ENCODE peak calls at places on chromosomes 6 and 20, in four cellular contexts. A, Y, E and Z are unnamed samples.

GRCh38 chr6:45474376-45474775 is 96.6 kb upstream of the SUPT3H start:
- DNase-seq in Y (no peak), A (no peak), E (no peak), Z (no peak)

GRCh38 chr20:32128167-32128566 is 18.7 kb downstream of the TM9SF4 start:
- DNase-seq in A (no peak), Y (no peak), E (no peak), Z (no peak)

GRCh38 chr6:102582569-102582968 is 1189.1 kb downstream of the GRIK2 start:
- DNase-seq in Y (no peak), A (no peak), E (no peak), Z (no peak)

GRCh38 chr20:38674178-38675133 is 49.8 kb upstream of the SLC32A1 start:
- DNase-seq in E (no peak), Y (peak; percentile 13), A (peak; percentile 71), Z (peak; percentile 57)

GRCh38 chr6:44800171-44800671 is 412.7 kb downstream of the CDC5L start:
- DNase-seq in Y (no peak), E (no peak), A (peak; percentile 65), Z (no peak)

GRCh38 chr6:87071683-87072082 is 23.2 kb downstream of the CGA start:
- DNase-seq in E (no peak), Y (no peak), A (no peak), Z (no peak)

GRCh38 chr20:62652051-62652893 is 10.0 kb downstream of the SLCO4A1 start:
- DNase-seq in Y (peak; percentile 95), A (peak; percentile 97), E (peak; percentile 96), Z (peak; percentile 97)

GRCh38 chr6:130018292-130018829 is at the start of gene L3MBTL3:
- DNase-seq in E (peak; percentile 87), Y (peak; percentile 84), A (peak; percentile 95), Z (peak; percentile 96)

GRCh38 chr6:143426025-143426424 is 24.5 kb downstream of the ADAT2 start:
- DNase-seq in Y (no peak), E (no peak), A (no peak), Z (no peak)

GRCh38 chr6:151661928-151662327 is 145.6 kb upstream of the ESR1 start:
- DNase-seq in A (no peak), E (no peak), Y (no peak), Z (no peak)

GRCh38 chr20:4167261-4168004 is 152.1 kb upstream of the RNF24 start:
- DNase-seq in E (no peak), A (no peak), Y (no peak), Z (peak; percentile 64)

GRCh38 chr6:163565140-163565539 is 150.6 kb downstream of the QKI start:
- DNase-seq in E (no peak), Y (no peak), A (no peak), Z (no peak)

GRCh38 chr6:75098709-75099108 is 107.1 kb downstream of the COL12A1 start:
- DNase-seq in A (peak; percentile 95), E (peak; percentile 88), Y (peak; percentile 74), Z (peak; percentile 74)

GRCh38 chr6:100342830-100343229 is 121.9 kb downstream of the SIM1 start:
- DNase-seq in Y (no peak), E (no peak), A (peak; percentile 42), Z (no peak)

GRCh38 chr6:168711666-168712300 is 270.8 kb downstream of the SMOC2 start:
- DNase-seq in A (no peak), E (no peak), Y (no peak), Z (no peak)

GRCh38 chr20:18739785-18740184 is 73.8 kb upstream of the SCP2D1 start:
- DNase-seq in Y (no peak), E (peak; percentile 95), A (peak; percentile 72), Z (peak; percentile 62)

GRCh38 chr20:41038149-41038877 is 9.7 kb downstream of the TOP1 start:
- DNase-seq in A (no peak), Y (no peak), E (no peak), Z (no peak)
- H3K4me1 ChIP-seq in A (peaks cover 17% of the 10 kb centered on the region), Y (peaks cover 12% of the 10 kb centered on the region), E (no peaks in the 10 kb centered on the region), Z (peaks cover 9% of the 10 kb centered on the region)

DNA sequence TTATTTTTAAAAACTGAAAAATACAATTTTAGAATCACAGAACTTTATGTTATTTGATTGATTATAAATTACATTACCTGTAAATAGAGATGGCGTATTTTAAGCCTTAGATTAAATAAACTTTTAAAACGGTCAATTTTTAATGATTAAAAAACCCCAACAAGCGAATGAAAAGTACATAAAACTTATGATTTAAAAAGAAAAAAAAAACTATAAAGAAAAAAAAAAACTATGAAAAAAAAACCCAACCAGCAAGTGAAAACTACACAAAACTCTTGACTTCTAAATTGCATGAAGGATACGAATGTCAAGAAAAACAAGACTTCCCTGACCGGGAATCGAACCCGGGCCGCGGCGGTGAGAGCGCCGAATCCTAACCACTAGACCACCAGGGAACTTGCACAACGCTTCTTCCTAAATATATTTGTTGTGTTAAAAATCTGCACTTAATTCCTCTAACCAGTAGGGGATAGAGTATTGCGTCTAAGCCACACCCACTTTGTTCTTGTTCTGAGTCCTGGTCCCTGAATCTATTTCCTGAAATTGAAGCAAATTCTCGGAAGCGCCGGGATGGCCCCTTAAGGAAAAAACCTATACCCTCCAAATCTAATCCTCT is 10.7 kb upstream of the NCOA7 start:
- DNase-seq in A (peak; percentile 97), E (peak; percentile 87), Y (peak; percentile 88), Z (peak; percentile 91)
- H3K4me1 ChIP-seq in A (peaks cover 21% of the 10 kb centered on the region), E (peaks cover 5% of the 10 kb centered on the region), Y (no peaks in the 10 kb centered on the region), Z (no peaks in the 10 kb centered on the region)

DNA sequence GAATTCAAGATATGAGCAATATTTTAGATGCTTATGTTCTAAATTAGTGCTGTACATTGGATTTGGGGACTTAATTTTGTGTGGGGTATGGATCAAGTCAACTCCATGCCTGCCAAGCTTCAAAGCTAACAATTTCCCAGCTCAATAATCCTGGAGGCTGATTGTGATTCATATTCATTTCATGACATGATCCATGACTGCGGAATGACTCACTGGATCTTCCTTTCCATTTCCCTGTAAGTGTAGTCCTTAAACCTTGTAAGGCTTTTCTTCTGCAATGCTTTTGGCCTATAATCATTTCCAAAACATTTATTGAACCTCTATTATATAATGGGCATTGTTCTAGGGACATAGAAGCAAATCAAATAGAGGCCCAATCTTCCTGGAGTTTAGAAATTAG is 44.8 kb upstream of the CCN2 start:
- DNase-seq in A (peak; percentile 79), Y (no peak), E (no peak), Z (no peak)
- H3K4me1 ChIP-seq in A (peaks cover 12% of the 10 kb centered on the region), Y (no peaks in the 10 kb centered on the region), E (peaks cover 4% of the 10 kb centered on the region), Z (peaks cover 4% of the 10 kb centered on the region)

GRCh38 chr6:80545323-80545722 is 438.9 kb downstream of the BCKDHB start:
- DNase-seq in Y (no peak), E (no peak), A (no peak), Z (no peak)

GRCh38 chr6:80541886-80542285 is 435.4 kb downstream of the BCKDHB start:
- DNase-seq in A (no peak), E (no peak), Y (no peak), Z (no peak)

GRCh38 chr6:80543598-80544181 is 437.2 kb downstream of the BCKDHB start:
- DNase-seq in A (peak; percentile 65), E (no peak), Y (no peak), Z (no peak)

GRCh38 chr6:80543151-80543550 is 436.7 kb downstream of the BCKDHB start:
- DNase-seq in Y (no peak), A (no peak), E (no peak), Z (no peak)

GRCh38 chr6:80544500-80545055 is 438.1 kb downstream of the BCKDHB start:
- DNase-seq in E (no peak), A (peak; percentile 37), Y (no peak), Z (peak; percentile 35)
- H3K4me1 ChIP-seq in E (no peaks in the 10 kb centered on the region), A (peaks cover 35% of the 10 kb centered on the region), Y (no peaks in the 10 kb centered on the region), Z (peaks cover 1% of the 10 kb centered on the region)

GRCh38 chr20:43748274-43748673 is 21.5 kb upstream of the GTSF1L start:
- DNase-seq in Y (no peak), E (no peak), A (peak; percentile 65), Z (no peak)
- H3K4me1 ChIP-seq in Y (no peaks in the 10 kb centered on the region), E (no peaks in the 10 kb centered on the region), A (peaks cover 18% of the 10 kb centered on the region), Z (no peaks in the 10 kb centered on the region)

GRCh38 chr6:37983720-37984501 is 164.4 kb downstream of the ZFAND3 start:
- DNase-seq in Y (no peak), E (no peak), A (peak; percentile 7), Z (no peak)
- H3K4me1 ChIP-seq in Y (peaks cover 47% of the 10 kb centered on the region), E (no peaks in the 10 kb centered on the region), A (peaks cover 61% of the 10 kb centered on the region), Z (peaks cover under 1% of the 10 kb centered on the region)

GRCh38 chr6:1623769-1624070 is 14.0 kb downstream of the FOXC1 start:
- DNase-seq in E (no peak), A (no peak), Y (no peak), Z (no peak)

GRCh38 chr6:1625352-1625773 is 15.6 kb downstream of the FOXC1 start:
- DNase-seq in A (no peak), Y (no peak), E (no peak), Z (no peak)

GRCh38 chr6:1624071-1624847 is 14.5 kb downstream of the FOXC1 start:
- DNase-seq in E (no peak), A (no peak), Y (no peak), Z (peak; percentile 63)

GRCh38 chr6:1625926-1626413 is 16.3 kb downstream of the FOXC1 start:
- DNase-seq in E (no peak), Y (no peak), A (no peak), Z (no peak)

DNA sequence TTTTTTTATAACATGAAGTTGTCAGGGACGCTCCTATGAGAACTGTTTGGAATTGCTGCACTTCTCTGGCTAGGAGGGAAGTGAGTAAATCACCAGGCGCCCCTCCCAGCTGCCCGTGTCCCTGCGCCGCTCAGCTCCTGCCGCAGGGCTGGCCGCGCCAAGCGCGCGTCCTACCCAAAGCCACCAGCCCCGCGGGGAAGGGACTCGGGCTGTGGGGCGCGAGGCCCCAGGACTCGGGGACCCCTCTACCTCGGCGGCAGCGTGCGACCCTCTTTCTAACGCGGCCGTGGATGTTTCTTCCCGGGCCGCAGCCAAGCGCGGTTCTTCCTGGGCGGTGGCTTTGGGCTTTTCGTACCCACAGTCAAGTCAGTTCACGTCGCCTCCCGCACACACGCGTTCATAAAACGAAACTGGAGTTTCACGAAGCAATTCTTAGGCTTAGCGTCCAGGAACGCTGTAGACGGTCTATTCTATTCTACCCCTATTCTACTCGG is 15.2 kb downstream of the FOXC1 start:
- DNase-seq in A (peak; percentile 82), E (no peak), Y (no peak), Z (peak; percentile 77)
- H3K4me1 ChIP-seq in A (no peaks in the 10 kb centered on the region), E (no peaks in the 10 kb centered on the region), Y (peaks cover 5% of the 10 kb centered on the region), Z (peaks cover 2% of the 10 kb centered on the region)

DNA sequence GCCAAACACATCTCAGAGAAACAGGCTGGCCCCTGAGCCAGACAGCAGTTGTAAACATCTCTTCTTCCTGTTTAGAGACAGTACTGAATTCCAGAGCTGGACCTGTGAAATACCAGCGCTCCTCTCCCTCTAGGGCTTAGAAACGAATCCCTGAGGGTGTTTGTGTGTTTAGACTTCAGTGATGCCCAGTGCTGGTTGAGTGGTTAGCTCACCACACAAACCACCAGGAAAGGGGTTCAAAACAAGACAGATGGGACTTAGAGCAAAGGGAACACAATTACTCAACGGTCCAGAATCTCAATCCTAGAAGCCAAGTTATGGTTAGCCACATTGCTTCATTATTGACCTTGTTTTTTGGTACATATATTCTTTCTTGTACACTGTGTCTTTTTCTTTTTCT is 108.7 kb upstream of the TMEM170B start:
- DNase-seq in A (peak; percentile 65), Y (no peak), E (no peak), Z (no peak)
- H3K4me1 ChIP-seq in A (peaks cover 98% of the 10 kb centered on the region), Y (peaks cover 25% of the 10 kb centered on the region), E (no peaks in the 10 kb centered on the region), Z (peaks cover 10% of the 10 kb centered on the region)

DNA sequence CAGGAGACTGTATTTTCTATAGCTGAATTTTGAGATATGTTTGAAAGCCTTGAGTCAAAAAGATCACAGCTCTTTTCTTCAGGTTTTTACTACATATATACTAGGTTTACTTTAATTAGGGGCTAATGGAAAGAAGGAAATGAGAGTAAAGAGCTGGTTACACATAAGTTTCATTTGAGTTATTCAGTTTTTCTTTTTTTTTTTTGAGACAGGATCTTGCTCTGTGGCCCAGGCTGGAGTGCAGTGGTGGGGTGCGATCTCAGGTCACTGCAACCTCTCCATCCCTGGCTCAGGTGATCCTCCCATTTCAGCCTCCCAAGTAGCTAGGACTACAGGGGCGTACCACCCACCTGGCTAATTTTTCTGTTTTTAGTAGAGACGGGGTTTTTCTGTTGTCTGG is 4.8 kb downstream of the ARFGEF2 start:
- DNase-seq in Y (no peak), A (no peak), E (no peak), Z (no peak)
- H3K4me1 ChIP-seq in Y (peaks cover 46% of the 10 kb centered on the region), A (peaks cover 57% of the 10 kb centered on the region), E (peaks cover 9% of the 10 kb centered on the region), Z (peaks cover 16% of the 10 kb centered on the region)